ENCODE peak calls at places on chromosomes 11 and 22, in nine cellular contexts. J, W, Y, S, H, Q, A, Z and P are unnamed samples.

GRCh38 chr11:72079776-72080325 is 491 bp downstream of the NUMA1 start:
- DNase-seq in H (peak; percentile 49), A (peak; percentile 24), Q (no peak), Y (no peak), S (no peak), J (no peak), W (no peak), Z (no peak), P (peak; percentile 39)

GRCh38 chr11:117188620-117189081 is 10.1 kb downstream of the SIDT2 start:
- DNase-seq in Q (no peak), H (no peak), J (no peak), Y (no peak), W (no peak), S (no peak), A (no peak), Z (no peak), P (no peak)

GRCh38 chr11:8858808-8859207 is 52.2 kb upstream of the AKIP1 start:
- DNase-seq in A (no peak), Z (no peak), W (no peak), Q (no peak), H (no peak), S (no peak), Y (no peak), J (no peak), P (no peak)

GRCh38 chr11:128375941-128376340 is 211.4 kb downstream of the ETS1 start:
- DNase-seq in Q (no peak), J (no peak), Z (peak; percentile 43), H (no peak), Y (no peak), A (peak; percentile 48), W (no peak), S (no peak), P (peak; percentile 58)

GRCh38 chr11:125164422-125165110 is at the start of gene PKNOX2:
- DNase-seq in A (peak; percentile 47), Y (peak; percentile 95), Q (peak; percentile 81), S (peak; percentile 94), J (no peak), W (peak; percentile 82), Z (no peak), H (peak; percentile 80), P (peak; percentile 58)

GRCh38 chr22:44723801-44724200 is 21.8 kb downstream of the PRR5 start:
- DNase-seq in Q (no peak), Y (no peak), W (no peak), Z (no peak), A (peak; percentile 15), J (no peak), H (no peak), S (no peak), P (peak; percentile 21)

GRCh38 chr11:61683961-61684869 is 4.0 kb downstream of the DAGLA start:
- DNase-seq in H (no peak), S (peak; percentile 82), J (no peak), W (no peak), Y (no peak), Z (no peak), Q (no peak), A (no peak), P (peak; percentile 80)

GRCh38 chr11:67120881-67121710 is 2.0 kb downstream of the KDM2A start:
- DNase-seq in Q (peak; percentile 13), S (peak; percentile 58), H (no peak), Z (peak; percentile 69), W (no peak), J (no peak), Y (no peak), A (peak; percentile 56), P (peak; percentile 64)

GRCh38 chr22:46824348-46824909 is 62.0 kb downstream of the TBC1D22A start:
- DNase-seq in A (no peak), Y (no peak), Q (no peak), W (no peak), Z (no peak), S (no peak), H (no peak), J (no peak), P (no peak)

GRCh38 chr11:113182288-113182687 is 132.1 kb upstream of the TTC12 start:
- DNase-seq in W (no peak), Z (no peak), J (no peak), Q (no peak), H (no peak), S (no peak), A (no peak), Y (no peak), P (no peak)

GRCh38 chr22:24120029-24120428 is 61.3 kb upstream of the SUSD2 start:
- DNase-seq in J (no peak), A (no peak), Y (no peak), H (no peak), W (no peak), Z (no peak), Q (peak; percentile 49), S (peak; percentile 11), P (no peak)

GRCh38 chr11:19181673-19182261 is 20.0 kb downstream of the CSRP3 start:
- DNase-seq in J (no peak), Q (no peak), Y (no peak), S (no peak), W (no peak), Z (peak; percentile 42), H (no peak), A (no peak), P (no peak)

GRCh38 chr11:95035316-95035715 is 10.3 kb downstream of the KDM4E start:
- DNase-seq in W (no peak), Z (no peak), Y (no peak), A (peak; percentile 69), H (no peak), S (no peak), J (no peak), Q (no peak), P (no peak)

GRCh38 chr11:16184588-16184987 is 171.8 kb downstream of the SOX6 start:
- DNase-seq in S (no peak), J (peak; percentile 21), Q (no peak), Z (no peak), A (peak; percentile 76), Y (no peak), W (no peak), H (peak; percentile 54), P (peak; percentile 1)

GRCh38 chr22:23058481-23059336 is 11.6 kb upstream of the GNAZ start:
- DNase-seq in H (no peak), W (no peak), A (no peak), Q (no peak), S (no peak), Z (no peak), J (no peak), Y (no peak), P (no peak)

GRCh38 chr11:19432370-19433163 is 191.8 kb upstream of the E2F8 start:
- DNase-seq in Z (no peak), Q (no peak), W (no peak), S (peak; percentile 18), Y (no peak), A (peak; percentile 81), H (no peak), J (no peak), P (peak; percentile 93)

GRCh38 chr11:67440229-67441081 is 2.8 kb downstream of the CORO1B start:
- DNase-seq in Z (peak; percentile 13), W (no peak), S (no peak), Y (no peak), Q (no peak), J (no peak), A (no peak), H (no peak), P (no peak)

GRCh38 chr11:118606157-118606843 is 1.1 kb upstream of the PHLDB1 start:
- DNase-seq in Z (no peak), S (peak; percentile 82), Y (no peak), Q (peak; percentile 46), J (no peak), H (no peak), W (no peak), A (no peak), P (no peak)

GRCh38 chr11:73614591-73614990 is 16.7 kb upstream of the FAM168A start:
- DNase-seq in S (no peak), Y (no peak), H (no peak), Q (no peak), W (no peak), J (no peak), A (peak; percentile 52), Z (no peak), P (peak; percentile 12)

GRCh38 chr11:27207025-27207650 is 155.9 kb downstream of the CCDC34 start:
- DNase-seq in H (no peak), Y (no peak), J (no peak), S (no peak), Q (no peak), Z (no peak), W (no peak), A (no peak), P (peak; percentile 79)

GRCh38 chr22:46068908-46069481 is 81.3 kb upstream of the PPARA start:
- DNase-seq in Z (peak; percentile 54), Y (no peak), W (no peak), H (no peak), Q (no peak), A (peak; percentile 78), S (no peak), J (no peak), P (peak; percentile 94)

GRCh38 chr22:22802346-22802970 is 85.2 kb upstream of the IGLL5 start:
- DNase-seq in J (no peak), A (no peak), W (peak; percentile 43), Y (no peak), Z (no peak), S (no peak), H (no peak), Q (no peak), P (no peak)